ENCODE peak calls at places on chromosomes 7 and 10, in six cellular contexts. B is hypothalamus; T is glutamatergic neuron; A is EH; N is NAMALWA; F is activated naive CD4-positive, alpha-beta T cell. P is an unnamed sample.

GRCh38 chr10:31749293-31749692 is 179.3 kb downstream of the ARHGAP12 start:
- DNase-seq in B (no peak), T (peak), A (peak), N (no peak), F (no peak), P (no peak)

GRCh38 chr10:123141791-123142700 is 5.9 kb upstream of the HMX2 start:
- DNase-seq in B (no peak), T (no peak), A (no peak), N (no peak), F (no peak), P (no peak)

GRCh38 chr10:91111060-91111459 is 109.4 kb upstream of the PCGF5 start:
- DNase-seq in B (no peak), T (no peak), A (no peak), N (no peak), F (no peak), P (no peak)

GRCh38 chr7:156222611-156223010 is 410.3 kb upstream of the SHH start:
- DNase-seq in B (no peak), T (no peak), A (no peak), N (no peak), F (no peak), P (no peak)

GRCh38 chr10:46520941-46521340 is 35.5 kb downstream of the GPRIN2 start:
- DNase-seq in B (no peak), T (peak), A (peak), N (no peak), F (no peak), P (peak)

GRCh38 chr10:1047937-1048336 is 982 bp downstream of the IDI1 start:
- DNase-seq in B (no peak), T (peak), A (peak), N (peak), F (no peak), P (no peak)

GRCh38 chr7:42292991-42293521 is 56.0 kb upstream of the GLI3 start:
- DNase-seq in B (no peak), T (no peak), A (no peak), N (no peak), F (no peak), P (peak)

GRCh38 chr7:18357691-18358090 is 137.9 kb upstream of the HDAC9 start:
- DNase-seq in B (no peak), T (no peak), A (peak), N (peak), F (no peak), P (peak)

GRCh38 chr10:97822261-97822687 is 27.4 kb upstream of the GOLGA7B start:
- DNase-seq in B (no peak), T (no peak), A (no peak), N (no peak), F (no peak), P (no peak)

GRCh38 chr7:29022291-29022988 is 64.3 kb upstream of the TRIL start:
- DNase-seq in B (no peak), T (no peak), A (no peak), N (no peak), F (no peak), P (no peak)

GRCh38 chr10:78960316-78960800 is 108.4 kb upstream of the ZMIZ1 start:
- DNase-seq in B (peak), T (no peak), A (peak), N (no peak), F (no peak), P (peak)

GRCh38 chr7:19919156-19920085 is 146.0 kb upstream of the TMEM196 start:
- DNase-seq in B (no peak), T (no peak), A (no peak), N (no peak), F (no peak), P (peak)

GRCh38 chr10:83606275-83606674 is 533.0 kb upstream of the GHITM start:
- DNase-seq in B (no peak), T (no peak), A (peak), N (no peak), F (no peak), P (no peak)

GRCh38 chr10:98420786-98421185 is 5.8 kb upstream of the PYROXD2 start:
- DNase-seq in B (no peak), T (peak), A (no peak), N (no peak), F (no peak), P (no peak)

GRCh38 chr10:133126431-133127290 is 33.4 kb upstream of the KNDC1 start:
- DNase-seq in B (no peak), T (no peak), A (no peak), N (no peak), F (no peak), P (no peak)

GRCh38 chr7:29196191-29196590 is 1.6 kb downstream of the CHN2 start:
- DNase-seq in B (no peak), T (no peak), A (no peak), N (no peak), F (no peak), P (no peak)

GRCh38 chr10:29378106-29378505 is 89.2 kb downstream of the LYZL1 start:
- DNase-seq in B (no peak), T (no peak), A (no peak), N (no peak), F (no peak), P (no peak)

GRCh38 chr10:86087716-86088115 is 278.9 kb downstream of the GRID1 start:
- DNase-seq in B (peak), T (no peak), A (no peak), N (no peak), F (no peak), P (no peak)

GRCh38 chr7:159065151-159065550 is 79.5 kb downstream of the VIPR2 start:
- DNase-seq in B (no peak), T (no peak), A (no peak), N (no peak), F (no peak), P (no peak)

GRCh38 chr7:47449810-47450586 is 131.9 kb downstream of the TNS3 start:
- DNase-seq in B (no peak), T (no peak), A (peak), N (no peak), F (no peak), P (peak)

GRCh38 chr7:151592868-151593486 is 73.3 kb upstream of the RHEB start:
- DNase-seq in B (no peak), T (no peak), A (peak), N (no peak), F (no peak), P (peak)

GRCh38 chr7:155785536-155785935 is 26.7 kb downstream of the SHH start:
- DNase-seq in B (no peak), T (no peak), A (peak), N (no peak), F (no peak), P (peak)

GRCh38 chr10:130956251-130956650 is 355.3 kb downstream of the TCERG1L start:
- DNase-seq in B (no peak), T (no peak), A (no peak), N (no peak), F (no peak), P (no peak)

GRCh38 chr7:11749629-11750028 is 82.4 kb downstream of the THSD7A start:
- DNase-seq in B (no peak), T (no peak), A (no peak), N (no peak), F (no peak), P (peak)

P was measured in iris pigment epithelial cell.